ENCODE peak calls at places on chromosomes 5 and 9, in four cellular contexts. C, O, S and U are unnamed samples.

GRCh38 chr5:105735704-105736103 is 1935.0 kb downstream of the EFNA5 start:
- DNase-seq in C (no peak), O (no peak), S (no peak), U (no peak)

GRCh38 chr5:169788168-169788567 is 151.1 kb downstream of the DOCK2 start:
- DNase-seq in C (no peak), O (peak; percentile 32), S (no peak), U (no peak)

GRCh38 chr9:124510650-124511425 is 3.6 kb upstream of the NR5A1 start:
- DNase-seq in C (no peak), O (peak; percentile 31), S (peak; percentile 55), U (no peak)

GRCh38 chr9:83583151-83584014 is 39.6 kb upstream of the IDNK start:
- DNase-seq in C (peak; percentile 75), O (peak; percentile 55), S (peak; percentile 76), U (peak; percentile 76)

GRCh38 chr9:116662633-116663032 is 24.5 kb upstream of the TRIM32 start:
- DNase-seq in C (no peak), O (no peak), S (no peak), U (no peak)

GRCh38 chr5:43750809-43751208 is 147.8 kb downstream of the NNT start:
- DNase-seq in C (no peak), O (no peak), S (no peak), U (no peak)

GRCh38 chr5:54930736-54931135 is 54.7 kb downstream of the ESM1 start:
- DNase-seq in C (no peak), O (no peak), S (no peak), U (no peak)

GRCh38 chr5:114050087-114050486 is 311.8 kb upstream of the KCNN2 start:
- DNase-seq in C (no peak), O (no peak), S (no peak), U (no peak)

GRCh38 chr5:107668154-107668932 is 2.4 kb downstream of the EFNA5 start:
- DNase-seq in C (no peak), O (no peak), S (no peak), U (peak; percentile 39)

GRCh38 chr9:86096382-86096781 is 3.0 kb downstream of the GOLM1 start:
- DNase-seq in C (no peak), O (no peak), S (peak; percentile 40), U (no peak)

GRCh38 chr5:158273035-158273434 is 414.1 kb upstream of the CLINT1 start:
- DNase-seq in C (peak; percentile 80), O (no peak), S (no peak), U (peak; percentile 20)
- H3K4me3 ChIP-seq in C (no peak overlapping the region), O (no peak overlapping the region), S (no peak overlapping the region), U (no peak overlapping the region)

GRCh38 chr5:132063090-132063911 is 2.8 kb downstream of the IL3 start:
- DNase-seq in C (peak; percentile 80), O (peak; percentile 62), S (peak; percentile 81), U (peak; percentile 83)
- H3K4me1 ChIP-seq in C (no peaks in the 10 kb centered on the region), O (no peaks in the 10 kb centered on the region), S (no peaks in the 10 kb centered on the region), U (peaks cover 5% of the 10 kb centered on the region)

GRCh38 chr5:75720882-75721281 is 3.6 kb upstream of the POC5 start:
- DNase-seq in C (no peak), O (no peak), S (no peak), U (no peak)
- H3K27ac ChIP-seq in C (no peak overlapping the region), O (no peak overlapping the region), S (no peak overlapping the region), U (no peak overlapping the region)

GRCh38 chr9:107839371-107839770 is 349.8 kb upstream of the KLF4 start:
- DNase-seq in C (no peak), O (no peak), S (no peak), U (no peak)
- H3K4me3 ChIP-seq in C (no peak overlapping the region), O (no peak overlapping the region), S (no peak overlapping the region), U (no peak overlapping the region)

GRCh38 chr9:114209151-114209550 is 53.8 kb downstream of the COL27A1 start:
- DNase-seq in C (no peak), O (no peak), S (no peak), U (no peak)
- H3K4me1 ChIP-seq in C (peaks cover 11% of the 10 kb centered on the region), O (peaks cover 5% of the 10 kb centered on the region), S (peaks cover 19% of the 10 kb centered on the region), U (peaks cover 28% of the 10 kb centered on the region)

GRCh38 chr9:2153599-2154217 is 138.6 kb downstream of the SMARCA2 start:
- DNase-seq in C (no peak), O (no peak), S (no peak), U (no peak)
- H3K27ac ChIP-seq in C (no peak overlapping the region), O (no peak overlapping the region), S (no peak overlapping the region), U (no peak overlapping the region)

DNA sequence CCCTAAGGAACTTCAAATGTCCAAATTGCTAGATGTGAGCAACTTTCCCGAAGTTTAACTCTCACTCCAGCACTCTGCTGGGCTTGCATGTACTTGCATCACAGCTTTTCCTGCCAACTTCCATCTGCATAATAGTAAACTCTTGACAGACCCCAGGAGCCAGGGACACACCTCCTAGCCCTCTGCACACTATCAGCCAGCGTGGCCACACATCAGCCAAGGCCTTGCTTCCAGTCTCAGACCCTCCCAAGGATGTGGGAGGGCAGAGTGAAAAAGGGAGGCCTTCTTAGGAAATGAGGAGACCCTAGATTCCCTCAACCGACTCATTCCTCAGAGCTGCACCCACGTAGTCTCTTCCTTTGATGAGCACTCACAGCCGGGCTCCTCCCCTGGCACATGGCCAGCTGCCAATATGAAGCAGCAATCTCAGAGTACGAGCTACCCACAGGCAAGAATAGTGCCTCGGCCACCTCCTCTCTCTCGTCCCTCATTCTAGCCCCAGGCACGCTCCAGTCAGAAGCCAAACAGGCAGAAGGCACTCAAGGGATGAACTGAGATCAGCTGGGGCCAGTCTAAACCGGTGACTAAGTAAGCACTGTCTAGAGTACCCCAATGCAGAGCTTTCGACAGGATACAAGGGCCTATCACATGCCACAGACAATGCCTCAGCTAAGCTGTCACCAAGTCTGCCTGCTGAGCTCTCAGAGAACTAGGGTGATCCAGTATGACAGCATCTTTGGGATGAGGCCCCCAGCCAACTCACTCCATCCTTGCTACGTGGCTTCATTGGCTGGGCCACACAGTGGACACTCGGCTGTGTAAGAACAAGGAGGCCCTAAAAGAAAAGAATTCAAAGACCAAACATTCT is 2.3 kb downstream of the P4HA2 start:
- DNase-seq in C (no peak), O (no peak), S (peak; percentile 66), U (peak; percentile 95)
- H3K4me3 ChIP-seq in C (no peak overlapping the region), O (no peak overlapping the region), S (no peak overlapping the region), U (peak overlapping the region; percentile 88)

DNA sequence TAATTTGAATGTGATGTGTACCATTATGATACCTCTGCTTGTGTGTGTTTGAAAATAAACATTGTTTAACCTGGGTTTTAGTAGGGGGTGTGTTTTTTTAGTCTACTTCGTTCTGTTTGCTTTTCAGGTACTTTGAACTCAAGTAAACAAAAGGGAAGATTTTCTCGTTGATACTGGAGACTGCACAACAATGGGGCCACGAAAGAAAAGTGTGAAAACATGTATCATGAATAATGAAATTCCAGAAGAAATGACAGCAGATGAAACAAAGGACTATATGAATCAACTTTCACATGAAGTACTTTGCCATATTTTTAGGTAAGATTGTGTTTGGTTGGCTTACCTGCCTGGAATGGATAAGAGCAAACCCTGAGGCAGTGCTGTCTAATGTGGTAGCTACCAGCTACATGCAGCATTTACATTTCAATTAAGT is 10.8 kb downstream of the FBXO38 start:
- DNase-seq in C (no peak), O (no peak), S (no peak), U (no peak)
- H3K4me1 ChIP-seq in C (peaks cover 38% of the 10 kb centered on the region), O (peaks cover 22% of the 10 kb centered on the region), S (peaks cover 34% of the 10 kb centered on the region), U (no peaks in the 10 kb centered on the region)

GRCh38 chr9:110142868-110143866 is 64.8 kb downstream of the C9orf152 start:
- DNase-seq in C (peak; percentile 42), O (peak; percentile 51), S (no peak), U (peak; percentile 29)

GRCh38 chr9:110148384-110148783 is 59.6 kb downstream of the C9orf152 start:
- DNase-seq in C (no peak), O (no peak), S (no peak), U (no peak)

GRCh38 chr9:110143969-110144545 is 63.9 kb downstream of the C9orf152 start:
- DNase-seq in C (no peak), O (no peak), S (no peak), U (no peak)

GRCh38 chr9:110148868-110149267 is 59.1 kb downstream of the C9orf152 start:
- DNase-seq in C (no peak), O (no peak), S (no peak), U (no peak)

GRCh38 chr9:110146371-110146770 is 61.6 kb downstream of the C9orf152 start:
- DNase-seq in C (no peak), O (no peak), S (no peak), U (no peak)
- H3K27ac ChIP-seq in C (no peak overlapping the region), O (no peak overlapping the region), S (no peak overlapping the region), U (no peak overlapping the region)